ENCODE peak calls at places on chromosomes 12 and 14, in nine cellular contexts. One of them, this sample, is unnamed.

GRCh38 chr12:76669981-76670380 is 93.9 kb upstream of the ZDHHC17 start:
- DNase-seq in uterus: no peak
- DNase-seq in GM06990: no peak
- DNase-seq in HEK293T: no peak
- DNase-seq in ecto neural progenitor cell: no peak
- DNase-seq in bronchial epithelial cell: no peak
- DNase-seq in CD8-positive, alpha-beta T cell: no peak
- DNase-seq in stimulated activated CD4-positive, alpha-beta T cell treated with anti-CD3 and anti-CD28 coated beads, Interleukin-2, amount 100 ng/mL, for 24 hours: no peak
- DNase-seq in brain microvascular endothelial cell: no peak
- DNase-seq in this sample: no peak

GRCh38 chr12:105444050-105444808 is 113.7 kb downstream of the C12orf75 start:
- DNase-seq in uterus: no peak
- DNase-seq in GM06990: no peak
- DNase-seq in HEK293T: no peak
- DNase-seq in ecto neural progenitor cell: no peak
- DNase-seq in bronchial epithelial cell: peak
- DNase-seq in CD8-positive, alpha-beta T cell: no peak
- DNase-seq in stimulated activated CD4-positive, alpha-beta T cell treated with anti-CD3 and anti-CD28 coated beads, Interleukin-2, amount 100 ng/mL, for 24 hours: no peak
- DNase-seq in brain microvascular endothelial cell: peak
- DNase-seq in this sample: no peak

GRCh38 chr12:49518914-49519573 is 19.8 kb upstream of the KCNH3 start:
- DNase-seq in uterus: no peak
- DNase-seq in GM06990: no peak
- DNase-seq in HEK293T: no peak
- DNase-seq in ecto neural progenitor cell: no peak
- DNase-seq in bronchial epithelial cell: no peak
- DNase-seq in CD8-positive, alpha-beta T cell: no peak
- DNase-seq in stimulated activated CD4-positive, alpha-beta T cell treated with anti-CD3 and anti-CD28 coated beads, Interleukin-2, amount 100 ng/mL, for 24 hours: no peak
- DNase-seq in brain microvascular endothelial cell: peak
- DNase-seq in this sample: no peak

GRCh38 chr12:94892544-94893267 is 110.8 kb downstream of the NDUFA12 start:
- DNase-seq in uterus: no peak
- DNase-seq in GM06990: no peak
- DNase-seq in HEK293T: no peak
- DNase-seq in ecto neural progenitor cell: no peak
- DNase-seq in bronchial epithelial cell: no peak
- DNase-seq in CD8-positive, alpha-beta T cell: no peak
- DNase-seq in stimulated activated CD4-positive, alpha-beta T cell treated with anti-CD3 and anti-CD28 coated beads, Interleukin-2, amount 100 ng/mL, for 24 hours: no peak
- DNase-seq in brain microvascular endothelial cell: no peak
- DNase-seq in this sample: no peak

GRCh38 chr12:40614923-40615322 is 77.3 kb upstream of the CNTN1 start:
- DNase-seq in uterus: no peak
- DNase-seq in GM06990: peak
- DNase-seq in HEK293T: no peak
- DNase-seq in ecto neural progenitor cell: no peak
- DNase-seq in bronchial epithelial cell: peak
- DNase-seq in CD8-positive, alpha-beta T cell: no peak
- DNase-seq in stimulated activated CD4-positive, alpha-beta T cell treated with anti-CD3 and anti-CD28 coated beads, Interleukin-2, amount 100 ng/mL, for 24 hours: no peak
- DNase-seq in brain microvascular endothelial cell: no peak
- DNase-seq in this sample: no peak

GRCh38 chr14:62030387-62030786 is 268.2 kb downstream of the SNAPC1 start:
- DNase-seq in uterus: no peak
- DNase-seq in GM06990: no peak
- DNase-seq in HEK293T: no peak
- DNase-seq in ecto neural progenitor cell: no peak
- DNase-seq in bronchial epithelial cell: no peak
- DNase-seq in CD8-positive, alpha-beta T cell: no peak
- DNase-seq in stimulated activated CD4-positive, alpha-beta T cell treated with anti-CD3 and anti-CD28 coated beads, Interleukin-2, amount 100 ng/mL, for 24 hours: no peak
- DNase-seq in brain microvascular endothelial cell: no peak
- DNase-seq in this sample: no peak

GRCh38 chr12:64946132-64946829 is 121.8 kb downstream of the TBC1D30 start:
- DNase-seq in uterus: peak
- DNase-seq in GM06990: no peak
- DNase-seq in HEK293T: no peak
- DNase-seq in ecto neural progenitor cell: no peak
- DNase-seq in bronchial epithelial cell: no peak
- DNase-seq in CD8-positive, alpha-beta T cell: no peak
- DNase-seq in stimulated activated CD4-positive, alpha-beta T cell treated with anti-CD3 and anti-CD28 coated beads, Interleukin-2, amount 100 ng/mL, for 24 hours: no peak
- DNase-seq in brain microvascular endothelial cell: no peak
- DNase-seq in this sample: no peak

GRCh38 chr14:86934196-86934595 is 1058.8 kb downstream of the GALC start:
- DNase-seq in uterus: no peak
- DNase-seq in GM06990: no peak
- DNase-seq in HEK293T: no peak
- DNase-seq in ecto neural progenitor cell: no peak
- DNase-seq in bronchial epithelial cell: no peak
- DNase-seq in CD8-positive, alpha-beta T cell: no peak
- DNase-seq in stimulated activated CD4-positive, alpha-beta T cell treated with anti-CD3 and anti-CD28 coated beads, Interleukin-2, amount 100 ng/mL, for 24 hours: no peak
- DNase-seq in brain microvascular endothelial cell: no peak
- DNase-seq in this sample: no peak

GRCh38 chr14:54803926-54804719 is 98.5 kb downstream of the GCH1 start:
- DNase-seq in uterus: no peak
- DNase-seq in GM06990: no peak
- DNase-seq in HEK293T: no peak
- DNase-seq in ecto neural progenitor cell: peak
- DNase-seq in bronchial epithelial cell: no peak
- DNase-seq in CD8-positive, alpha-beta T cell: no peak
- DNase-seq in stimulated activated CD4-positive, alpha-beta T cell treated with anti-CD3 and anti-CD28 coated beads, Interleukin-2, amount 100 ng/mL, for 24 hours: no peak
- DNase-seq in brain microvascular endothelial cell: no peak
- DNase-seq in this sample: no peak

GRCh38 chr12:89450922-89451321 is 73.7 kb downstream of the GALNT4 start:
- DNase-seq in uterus: no peak
- DNase-seq in GM06990: no peak
- DNase-seq in HEK293T: no peak
- DNase-seq in ecto neural progenitor cell: no peak
- DNase-seq in bronchial epithelial cell: no peak
- DNase-seq in CD8-positive, alpha-beta T cell: no peak
- DNase-seq in stimulated activated CD4-positive, alpha-beta T cell treated with anti-CD3 and anti-CD28 coated beads, Interleukin-2, amount 100 ng/mL, for 24 hours: no peak
- DNase-seq in brain microvascular endothelial cell: peak
- DNase-seq in this sample: no peak

GRCh38 chr12:50050410-50051280 is 6.8 kb upstream of the ASIC1 start:
- DNase-seq in uterus: peak
- DNase-seq in GM06990: no peak
- DNase-seq in HEK293T: peak
- DNase-seq in ecto neural progenitor cell: peak
- DNase-seq in bronchial epithelial cell: peak
- DNase-seq in CD8-positive, alpha-beta T cell: no peak
- DNase-seq in stimulated activated CD4-positive, alpha-beta T cell treated with anti-CD3 and anti-CD28 coated beads, Interleukin-2, amount 100 ng/mL, for 24 hours: no peak
- DNase-seq in brain microvascular endothelial cell: no peak
- DNase-seq in this sample: no peak